ENCODE peak calls at places on chromosomes 12 and 14, in nine cellular contexts. E, H, L, V, R, W, U, N and I are unnamed samples.

GRCh38 chr14:104268725-104269436 is 130.5 kb downstream of the KIF26A start:
- DNase-seq in V (no peak), E (no peak), L (no peak), N (no peak), R (no peak), U (no peak), H (no peak), W (no peak), I (no peak)

GRCh38 chr12:122980192-122981035 is at the start of gene ARL6IP4:
- DNase-seq in E (peak; percentile 54), N (peak; percentile 64), U (peak; percentile 90), H (peak; percentile 38), V (peak; percentile 92), R (peak; percentile 51), L (peak; percentile 56), W (peak; percentile 88), I (no peak)

GRCh38 chr12:12720637-12721250 is 3.6 kb downstream of the CDKN1B start:
- DNase-seq in R (no peak), H (no peak), N (no peak), U (peak; percentile 60), E (no peak), L (no peak), W (no peak), V (no peak), I (no peak)

GRCh38 chr14:75229923-75230792 is 48.5 kb upstream of the FOS start:
- DNase-seq in L (peak; percentile 40), H (peak; percentile 26), N (no peak), V (peak; percentile 46), U (peak; percentile 64), E (peak; percentile 34), W (peak; percentile 27), R (peak; percentile 25), I (no peak)

GRCh38 chr14:68685419-68686211 is 107.3 kb downstream of the ZFP36L1 start:
- DNase-seq in U (peak; percentile 87), V (peak; percentile 80), E (peak; percentile 84), N (no peak), H (peak; percentile 71), R (peak; percentile 82), W (peak; percentile 70), L (peak; percentile 67), I (no peak)

GRCh38 chr12:1870086-1870485 is 48.4 kb downstream of the CACNA2D4 start:
- DNase-seq in H (no peak), V (no peak), W (no peak), E (no peak), R (no peak), L (no peak), U (no peak), N (peak; percentile 9), I (no peak)

GRCh38 chr14:104305511-104306449 is 167.4 kb downstream of the KIF26A start:
- DNase-seq in R (no peak), V (no peak), E (no peak), H (no peak), N (no peak), W (no peak), L (no peak), U (no peak), I (no peak)

GRCh38 chr12:110739894-110740293 is 2.8 kb downstream of the PPP1CC start:
- DNase-seq in N (no peak), R (no peak), E (peak; percentile 35), H (no peak), U (no peak), W (no peak), L (no peak), V (peak; percentile 38), I (no peak)

GRCh38 chr14:87994974-87995373 is 2.0 kb upstream of the GALC start:
- DNase-seq in W (no peak), E (no peak), L (no peak), H (no peak), V (peak; percentile 53), U (no peak), R (no peak), N (no peak), I (no peak)

GRCh38 chr12:11998944-11999315 is 71.8 kb upstream of the BCL2L14 start:
- DNase-seq in L (no peak), R (peak; percentile 41), W (no peak), E (no peak), U (no peak), H (no peak), N (no peak), V (no peak), I (no peak)

GRCh38 chr12:22635812-22636211 is 10.8 kb downstream of the ETNK1 start:
- DNase-seq in R (peak; percentile 24), H (no peak), V (no peak), U (no peak), L (peak; percentile 31), W (no peak), E (no peak), N (no peak), I (no peak)

GRCh38 chr12:49347307-49348237 is 884 bp downstream of the DNAJC22 start:
- DNase-seq in H (peak; percentile 74), E (peak; percentile 89), V (peak; percentile 92), R (peak; percentile 67), U (peak; percentile 74), W (peak; percentile 82), N (peak; percentile 70), L (peak; percentile 74), I (no peak)

GRCh38 chr12:89179245-89179644 is 173.1 kb downstream of the DUSP6 start:
- DNase-seq in H (no peak), E (no peak), R (no peak), U (no peak), L (peak; percentile 8), N (no peak), V (no peak), W (peak; percentile 26), I (no peak)

GRCh38 chr12:115440438-115440837 is 756.5 kb upstream of the TBX3 start:
- DNase-seq in V (no peak), R (peak; percentile 87), H (no peak), U (no peak), W (peak; percentile 82), L (peak; percentile 59), E (peak; percentile 71), N (no peak), I (no peak)

GRCh38 chr14:39229222-39229543 is 4.5 kb upstream of the MIA2 start:
- DNase-seq in N (no peak), V (no peak), L (peak; percentile 17), W (peak; percentile 7), R (peak; percentile 53), U (no peak), E (peak; percentile 7), H (peak; percentile 26), I (no peak)

GRCh38 chr12:54036620-54037359 is 3.9 kb downstream of the HOXC5 start:
- DNase-seq in W (peak; percentile 56), R (peak; percentile 76), L (peak; percentile 75), U (peak; percentile 83), V (no peak), H (no peak), E (no peak), N (no peak), I (no peak)
- TF ChIP-seq CTCF in W (no peak), R (peak; percentile 40), L (peak; percentile 55), U (peak; percentile 37), V (no peak), H (no peak), E (no peak), N (no peak), I (no peak)

GRCh38 chr12:3491938-3492867 is 1.2 kb downstream of the PRMT8 start:
- DNase-seq in E (peak; percentile 32), R (peak; percentile 29), V (peak; percentile 87), L (peak; percentile 38), U (peak; percentile 60), H (peak; percentile 5), W (peak; percentile 85), N (peak; percentile 33), I (no peak)
- TF ChIP-seq CTCF in E (no peak), R (no peak), V (no peak), L (no peak), U (no peak), H (no peak), W (no peak), N (no peak), I (no peak)

GRCh38 chr12:40727774-40728483 is 35.7 kb downstream of the CNTN1 start:
- DNase-seq in N (no peak), H (no peak), E (no peak), V (no peak), L (no peak), R (no peak), U (peak; percentile 4), W (no peak), I (no peak)
- TF ChIP-seq CTCF in N (no peak), H (no peak), E (no peak), V (no peak), L (no peak), R (no peak), U (no peak), W (no peak), I (no peak)

GRCh38 chr12:106197906-106198623 is 49.8 kb downstream of the CKAP4 start:
- DNase-seq in W (peak; percentile 42), L (peak; percentile 97), N (no peak), U (no peak), V (no peak), R (peak; percentile 55), E (no peak), H (no peak), I (no peak)
- TF ChIP-seq CTCF in W (no peak), L (peak; percentile 44), N (no peak), U (no peak), V (no peak), R (no peak), E (no peak), H (no peak), I (no peak)

GRCh38 chr12:3679831-3680230 is 73.1 kb downstream of the CRACR2A start:
- DNase-seq in L (no peak), N (no peak), H (no peak), W (no peak), U (no peak), V (no peak), R (no peak), E (no peak), I (no peak)

GRCh38 chr12:3683670-3684069 is 69.2 kb downstream of the CRACR2A start:
- DNase-seq in L (peak; percentile 21), E (peak; percentile 31), N (no peak), U (no peak), V (no peak), H (no peak), R (peak; percentile 76), W (peak; percentile 65), I (no peak)

GRCh38 chr12:3677609-3678008 is 75.3 kb downstream of the CRACR2A start:
- DNase-seq in R (no peak), L (no peak), N (no peak), W (no peak), U (no peak), E (no peak), H (no peak), V (no peak), I (no peak)

GRCh38 chr12:3681595-3681921 is 71.4 kb downstream of the CRACR2A start:
- DNase-seq in N (no peak), U (no peak), L (no peak), R (no peak), H (no peak), E (no peak), V (no peak), W (no peak), I (no peak)

GRCh38 chr12:3680919-3681594 is 71.9 kb downstream of the CRACR2A start:
- DNase-seq in L (peak; percentile 8), H (no peak), W (peak; percentile 68), V (no peak), U (no peak), N (peak; percentile 36), E (no peak), R (peak; percentile 30), I (no peak)
- TF ChIP-seq CTCF in L (no peak), H (no peak), W (no peak), V (no peak), U (no peak), N (no peak), E (no peak), R (no peak), I (no peak)

GRCh38 chr14:61280526-61281185 is 482 bp downstream of the TMEM30B start:
- DNase-seq in N (peak; percentile 74), R (no peak), E (peak; percentile 34), L (peak; percentile 16), U (no peak), V (peak; percentile 69), W (peak; percentile 78), H (peak; percentile 73), I (no peak)
- TF ChIP-seq CTCF in N (peak; percentile 8), R (no peak), E (peak; percentile 28), L (no peak), U (no peak), V (peak; percentile 30), W (peak; percentile 34), H (peak; percentile 74), I (peak; percentile 72)